ENCODE peak calls at places on chromosomes 4 and X, in ten cellular contexts. Y, R, H, N, B, S, T, D, G and Q are unnamed samples.

GRCh38 chrX:38968344-38968743 is 167.1 kb downstream of the MID1IP1 start:
- DNase-seq in T (no peak), N (no peak), D (no peak), S (no peak), R (no peak), Y (no peak), H (no peak), G (no peak), B (no peak), Q (no peak)

GRCh38 chr4:174069848-174070330 is 213.6 kb downstream of the FBXO8 start:
- DNase-seq in B (no peak), T (no peak), D (no peak), N (no peak), R (no peak), H (no peak), Y (no peak), S (no peak), G (no peak), Q (no peak)

GRCh38 chrX:132834109-132834508 is 124.3 kb downstream of the HS6ST2 start:
- DNase-seq in D (no peak), Y (no peak), S (no peak), B (no peak), R (no peak), N (no peak), G (no peak), H (no peak), T (no peak), Q (no peak)

GRCh38 chrX:125713633-125714032 is 394.0 kb downstream of the TEX13C start:
- DNase-seq in R (no peak), Y (no peak), G (no peak), S (no peak), T (no peak), B (no peak), N (no peak), H (no peak), D (no peak), Q (no peak)

GRCh38 chrX:153463031-153463430 is 7.3 kb downstream of the HAUS7 start:
- DNase-seq in N (no peak), G (no peak), H (no peak), B (no peak), T (no peak), D (no peak), S (no peak), R (no peak), Y (no peak), Q (no peak)

GRCh38 chrX:15947648-15948317 is 93.2 kb upstream of the AP1S2 start:
- DNase-seq in H (peak), D (no peak), B (no peak), Y (peak), S (peak), G (no peak), T (no peak), R (no peak), N (no peak), Q (no peak)

GRCh38 chrX:85213792-85214530 is 29.6 kb downstream of the SATL1 start:
- DNase-seq in S (no peak), B (no peak), Y (no peak), N (no peak), H (no peak), T (no peak), D (no peak), R (no peak), G (no peak), Q (no peak)

GRCh38 chr4:53558981-53559620 is 32.2 kb downstream of the LNX1 start:
- DNase-seq in S (no peak), N (no peak), D (no peak), R (no peak), T (no peak), Y (no peak), G (no peak), H (no peak), B (no peak), Q (no peak)

GRCh38 chrX:45758319-45758718 is 557.6 kb upstream of the DIPK2B start:
- DNase-seq in S (no peak), T (no peak), B (no peak), N (no peak), Y (no peak), D (peak), H (no peak), R (peak), G (no peak), Q (no peak)